ENCODE peak calls at places on chromosomes 6 and 20, in five cellular contexts. G is H1, Z is HFF-Myc, K is GM10248, U is H9. E is an unnamed sample.
A peak's percentile ranks its signal among the peaks of the same experiment; 100 is the strongest.

GRCh38 chr6:104952911-104953409 is 3.9 kb upstream of the LIN28B start:
- DNase-seq in G (no peak), Z (no peak), K (no peak), U (peak; percentile 77), E (peak; percentile 64)

GRCh38 chr6:4130357-4130987 is 4.9 kb downstream of the ECI2 start:
- DNase-seq in G (no peak), Z (no peak), K (no peak), U (no peak), E (no peak)

GRCh38 chr6:30682181-30683117 is 4.0 kb downstream of the PPP1R18 start:
- DNase-seq in G (no peak), Z (peak; percentile 59), K (peak; percentile 81), U (peak; percentile 54), E (no peak)

GRCh38 chr6:111765681-111766523 is 107.3 kb downstream of the FYN start:
- DNase-seq in G (no peak), Z (no peak), K (no peak), U (no peak), E (no peak)

GRCh38 chr20:29427201-29428060 is 1830.0 kb upstream of the DEFB115 start:
- DNase-seq in G (no peak), Z (no peak), K (no peak), U (no peak), E (no peak)

GRCh38 chr20:39004508-39004907 is 42.4 kb downstream of the DHX35 start:
- DNase-seq in G (no peak), Z (no peak), K (no peak), U (no peak), E (no peak)

GRCh38 chr6:4587171-4587570 is 189.0 kb upstream of the CDYL start:
- DNase-seq in G (no peak), Z (no peak), K (no peak), U (no peak), E (no peak)

GRCh38 chr6:148997863-148998262 is 251.0 kb downstream of the UST start:
- DNase-seq in G (no peak), Z (peak; percentile 43), K (no peak), U (no peak), E (no peak)

GRCh38 chr20:3901028-3901746 is 12.0 kb downstream of the PANK2 start:
- DNase-seq in G (no peak), Z (no peak), K (no peak), U (no peak), E (no peak)

GRCh38 chr6:2744206-2744771 is 6.4 kb downstream of the MYLK4 start:
- DNase-seq in G (no peak), Z (no peak), K (no peak), U (no peak), E (no peak)

GRCh38 chr6:52183131-52183530 is 3.0 kb upstream of the IL17A start:
- DNase-seq in G (no peak), Z (no peak), K (no peak), U (no peak), E (no peak)

GRCh38 chr6:73487473-73487872 is 25.9 kb downstream of the MTO1 start:
- DNase-seq in G (no peak), Z (no peak), K (no peak), U (no peak), E (no peak)

GRCh38 chr20:25341716-25342680 is 48.6 kb downstream of the ABHD12 start:
- DNase-seq in G (no peak), Z (no peak), K (no peak), U (no peak), E (no peak)

GRCh38 chr6:143236151-143236788 is 175.6 kb downstream of the AIG1 start:
- DNase-seq in G (no peak), Z (peak; percentile 69), K (no peak), U (peak; percentile 38), E (peak; percentile 56)

GRCh38 chr6:83615025-83615999 is 93.6 kb downstream of the SNAP91 start:
- DNase-seq in G (no peak), Z (peak; percentile 1), K (peak; percentile 14), U (no peak), E (no peak)

GRCh38 chr6:45741437-45742166 is 274.1 kb downstream of the CLIC5 start:
- DNase-seq in G (no peak), Z (peak; percentile 79), K (peak; percentile 27), U (no peak), E (no peak)

GRCh38 chr6:25315778-25316177 is 36.6 kb downstream of the CARMIL1 start:
- DNase-seq in G (no peak), Z (no peak), K (no peak), U (no peak), E (no peak)
- TF ChIP-seq CTCF in G (no peak), Z (no peak), K (no peak), U (no peak), E (no peak)

GRCh38 chr6:24718449-24719124 is 367 bp downstream of the C6orf62 start:
- DNase-seq in G (no peak), Z (no peak), K (no peak), U (no peak), E (no peak)

GRCh38 chr6:24719125-24719931 is at the start of gene C6orf62:
- DNase-seq in G (no peak), Z (no peak), K (peak; percentile 38), U (no peak), E (peak; percentile 36)

GRCh38 chr6:24721461-24722215 is 2.7 kb upstream of the C6orf62 start:
- DNase-seq in G (no peak), Z (no peak), K (peak; percentile 71), U (no peak), E (no peak)

GRCh38 chr6:24720131-24720603 is 1.2 kb upstream of the C6orf62 start:
- DNase-seq in G (no peak), Z (no peak), K (peak; percentile 62), U (peak; percentile 30), E (peak; percentile 59)

GRCh38 chr6:24720604-24721460 is 1.9 kb upstream of the C6orf62 start:
- DNase-seq in G (peak; percentile 97), Z (peak; percentile 99), K (peak; percentile 97), U (peak; percentile 100), E (peak; percentile 99)
- TF ChIP-seq CTCF in G (no peak), Z (no peak), K (no peak), U (no peak), E (no peak)

GRCh38 chr6:1212919-1213318 is 99.0 kb upstream of the FOXQ1 start:
- DNase-seq in G (no peak), Z (no peak), K (no peak), U (no peak), E (no peak)
- TF ChIP-seq CTCF in G (no peak), Z (no peak), K (no peak), U (no peak), E (no peak)

GRCh38 chr6:84681693-84682326 is 82.6 kb downstream of the TBX18 start:
- DNase-seq in G (no peak), Z (no peak), K (no peak), U (no peak), E (no peak)

GRCh38 chr6:84688187-84688878 is 76.1 kb downstream of the TBX18 start:
- DNase-seq in G (no peak), Z (no peak), K (no peak), U (no peak), E (no peak)

GRCh38 chr6:84687487-84687886 is 76.9 kb downstream of the TBX18 start:
- DNase-seq in G (no peak), Z (no peak), K (no peak), U (no peak), E (no peak)

DNA sequence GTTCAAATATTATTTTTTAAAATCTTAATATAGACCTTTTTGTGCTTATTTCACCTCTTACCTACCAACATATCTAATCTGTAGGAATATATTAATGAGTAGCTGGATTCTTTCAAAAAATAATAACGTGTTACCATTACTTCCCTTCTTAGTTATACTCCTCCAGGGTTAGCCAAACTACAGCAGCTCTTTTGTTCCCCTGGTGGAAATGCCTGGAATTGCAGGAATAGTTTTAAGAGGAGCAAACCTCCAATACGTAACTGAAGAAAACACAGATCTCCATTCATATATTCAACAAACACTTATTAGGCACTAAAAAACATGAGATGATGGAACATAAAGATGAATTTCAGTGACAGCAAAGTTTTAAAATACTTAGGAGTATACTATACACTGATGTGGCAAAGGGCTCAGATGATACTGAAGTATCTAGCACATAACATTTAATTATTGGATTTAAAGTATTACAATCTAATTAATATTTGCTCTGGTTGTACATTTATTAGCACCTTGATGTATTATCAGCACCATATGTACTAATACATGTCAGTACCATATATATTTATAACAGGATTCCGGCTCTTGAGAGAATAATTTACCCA is 78.3 kb downstream of the TBX18 start:
- DNase-seq in G (peak; percentile 15), Z (peak; percentile 27), K (peak; percentile 22), U (no peak), E (no peak)
- TF ChIP-seq CTCF in G (peak; percentile 65), Z (peak; percentile 75), K (peak; percentile 34), U (peak; percentile 82), E (peak; percentile 87)

GRCh38 chr6:146040360-146040759 is 11.5 kb downstream of the GRM1 start:
- DNase-seq in G (no peak), Z (no peak), K (no peak), U (no peak), E (no peak)

GRCh38 chr6:146041282-146041681 is 12.4 kb downstream of the GRM1 start:
- DNase-seq in G (peak; percentile 39), Z (peak; percentile 4), K (no peak), U (peak; percentile 67), E (peak; percentile 50)
- TF ChIP-seq CTCF in G (peak; percentile 79), Z (peak; percentile 41), K (peak; percentile 21), U (peak; percentile 81), E (peak; percentile 7)

GRCh38 chr6:18976091-18976490 is 588.9 kb downstream of the RNF144B start:
- DNase-seq in G (no peak), Z (no peak), K (no peak), U (no peak), E (no peak)
- TF ChIP-seq CTCF in G (no peak), Z (no peak), K (no peak), U (no peak), E (no peak)

GRCh38 chr20:16434087-16434664 is 139.1 kb downstream of the KIF16B start:
- DNase-seq in G (peak; percentile 63), Z (peak; percentile 43), K (peak; percentile 48), U (peak; percentile 84), E (peak; percentile 87)
- TF ChIP-seq CTCF in G (peak; percentile 85), Z (peak; percentile 83), K (peak; percentile 46), U (peak; percentile 85), E (peak; percentile 83)

GRCh38 chr6:88013015-88013414 is 34.6 kb upstream of the SPACA1 start:
- DNase-seq in G (no peak), Z (no peak), K (no peak), U (no peak), E (no peak)

GRCh38 chr6:88008411-88008810 is 39.2 kb upstream of the SPACA1 start:
- DNase-seq in G (no peak), Z (no peak), K (no peak), U (no peak), E (no peak)

GRCh38 chr6:88008821-88009220 is 38.8 kb upstream of the SPACA1 start:
- DNase-seq in G (no peak), Z (no peak), K (no peak), U (no peak), E (no peak)

GRCh38 chr6:88013554-88013953 is 34.1 kb upstream of the SPACA1 start:
- DNase-seq in G (no peak), Z (no peak), K (no peak), U (no peak), E (no peak)
- TF ChIP-seq CTCF in G (peak; percentile 56), Z (peak; percentile 7), K (no peak), U (peak; percentile 54), E (peak; percentile 12)